ENCODE peak calls at places on chromosomes 6 and 20, in eight cellular contexts. Q is HEK293T, M is NCI-H1105 treated with DMSO at 0.1 percent for 48 hours, R is AG04450, Z is H4, H is cardiac muscle cell, K is AG20443, D is upper lobe of right lung. W is an unnamed sample.

GRCh38 chr6:75201901-75202672 is 3.8 kb downstream of the COL12A1 start:
- DNase-seq in Q (no peak), H (peak), D (no peak), M (peak), K (no peak), Z (peak), R (no peak), W (peak)

GRCh38 chr20:19104186-19104585 is 108.3 kb upstream of the SLC24A3 start:
- DNase-seq in M (no peak), Z (no peak), H (no peak), R (no peak), D (no peak), K (no peak), Q (no peak), W (no peak)

GRCh38 chr6:137013031-137013430 is 31.7 kb downstream of the IL20RA start:
- DNase-seq in D (no peak), K (peak), R (no peak), M (no peak), Q (no peak), H (no peak), Z (peak), W (peak)

GRCh38 chr6:31597006-31597405 is 4.2 kb upstream of the NCR3 start:
- DNase-seq in Z (no peak), Q (no peak), M (peak), H (peak), D (no peak), R (no peak), K (no peak), W (peak)

GRCh38 chr20:32062776-32063170 is 10.7 kb downstream of the HCK start:
- DNase-seq in M (no peak), D (peak), H (no peak), R (no peak), K (no peak), Z (no peak), Q (no peak), W (no peak)

GRCh38 chr6:155782739-155783459 is 327.3 kb upstream of the NOX3 start:
- DNase-seq in Q (no peak), H (no peak), M (no peak), Z (peak), R (peak), K (peak), D (no peak), W (no peak)

GRCh38 chr6:108850669-108851467 is 2.6 kb downstream of the ARMC2 start:
- DNase-seq in H (peak), M (no peak), K (no peak), Q (no peak), Z (no peak), R (no peak), D (no peak), W (no peak)

GRCh38 chr6:152206072-152206818 is 398.8 kb downstream of the ESR1 start:
- DNase-seq in D (no peak), Z (peak), R (no peak), K (peak), H (peak), M (no peak), Q (peak), W (peak)

GRCh38 chr20:13839421-13840092 is 54.7 kb downstream of the NDUFAF5 start:
- DNase-seq in K (peak), M (no peak), H (peak), Z (peak), D (no peak), Q (no peak), R (no peak), W (peak)

GRCh38 chr6:10534418-10534760 is 13.2 kb downstream of the GCNT2 start:
- DNase-seq in R (no peak), K (no peak), M (no peak), D (no peak), Q (no peak), H (no peak), Z (no peak), W (no peak)

GRCh38 chr6:169289671-169290408 is 36.2 kb upstream of the THBS2 start:
- DNase-seq in M (no peak), Z (peak), R (no peak), K (peak), H (peak), Q (no peak), D (no peak), W (peak)

GRCh38 chr6:45416700-45417099 is 39.0 kb upstream of the SUPT3H start:
- DNase-seq in R (no peak), D (no peak), K (no peak), Z (no peak), M (no peak), Q (peak), H (no peak), W (no peak)

GRCh38 chr6:52904562-52905279 is 4.8 kb downstream of the GSTA3 start:
- DNase-seq in M (no peak), R (no peak), D (no peak), Z (peak), Q (peak), H (peak), K (peak), W (peak)

GRCh38 chr6:112563368-112563767 is 216.2 kb downstream of the RFPL4B start:
- DNase-seq in Z (peak), D (no peak), Q (no peak), M (no peak), H (peak), K (peak), R (no peak), W (no peak)

GRCh38 chr20:17806739-17807441 is 107.1 kb downstream of the BANF2 start:
- DNase-seq in Q (no peak), K (peak), M (no peak), R (peak), H (peak), Z (no peak), D (no peak), W (no peak)

GRCh38 chr6:159451051-159451450 is 242.0 kb downstream of the SOD2 start:
- DNase-seq in M (no peak), Z (peak), D (no peak), Q (no peak), K (no peak), H (peak), R (peak), W (peak)

GRCh38 chr6:116695398-116695797 is 14.4 kb downstream of the KPNA5 start:
- DNase-seq in Z (no peak), H (no peak), Q (no peak), R (no peak), M (no peak), K (no peak), D (no peak), W (no peak)

GRCh38 chr6:14727494-14728395 is 518.1 kb upstream of the JARID2 start:
- DNase-seq in K (no peak), H (no peak), M (no peak), D (no peak), R (no peak), Q (no peak), Z (no peak), W (no peak)

GRCh38 chr6:36657942-36658544 is 20.5 kb upstream of the CDKN1A start:
- DNase-seq in K (peak), D (no peak), Z (no peak), M (no peak), H (no peak), Q (no peak), R (no peak), W (no peak)

GRCh38 chr6:161242779-161243693 is 30.8 kb downstream of the AGPAT4 start:
- DNase-seq in D (peak), M (no peak), Q (no peak), Z (peak), R (no peak), H (peak), K (peak), W (no peak)

GRCh38 chr20:47857142-47857993 is 72.1 kb upstream of the SULF2 start:
- DNase-seq in H (peak), R (no peak), M (no peak), Z (no peak), K (peak), Q (no peak), D (no peak), W (no peak)

W was measured in MCF 10A.